ENCODE peak calls at places on chromosomes 16 and 17, in four cellular contexts. D is DMS79, E is lower leg skin, P is Kasumi-1. J is an unnamed sample.

GRCh38 chr17:45680360-45680759 is 103.8 kb upstream of the CRHR1 start:
- DNase-seq in P (no peak), D (no peak), E (no peak), J (no peak)

GRCh38 chr16:89117975-89118289 is 24.3 kb downstream of the ACSF3 start:
- DNase-seq in D (no peak), E (no peak), P (no peak), J (no peak)

GRCh38 chr17:73163043-73163442 is 1.8 kb upstream of the SSTR2 start:
- DNase-seq in E (no peak), D (peak; percentile 28), P (no peak), J (no peak)

GRCh38 chr17:55430531-55431228 is 9.0 kb upstream of the MMD start:
- DNase-seq in E (no peak), P (no peak), D (no peak), J (no peak)

GRCh38 chr16:69537706-69538080 is 28.1 kb upstream of the NFAT5 start:
- DNase-seq in P (no peak), E (no peak), D (no peak), J (no peak)

GRCh38 chr17:45200701-45201100 is 21.0 kb upstream of the FMNL1 start:
- DNase-seq in E (no peak), D (no peak), P (peak; percentile 15), J (peak; percentile 60)

GRCh38 chr16:1932050-1933028 is 10.7 kb downstream of the MSRB1 start:
- DNase-seq in D (no peak), P (no peak), E (no peak), J (no peak)

GRCh38 chr16:4690946-4691665 is 2.3 kb upstream of the NUDT16L1 start:
- DNase-seq in E (no peak), D (no peak), P (peak; percentile 14), J (no peak)

GRCh38 chr17:65332375-65332774 is 195.2 kb downstream of the RGS9 start:
- DNase-seq in P (no peak), D (no peak), E (no peak), J (no peak)

GRCh38 chr17:1713878-1714487 is 3.8 kb upstream of the TLCD2 start:
- DNase-seq in P (no peak), D (no peak), E (no peak), J (no peak)

GRCh38 chr16:50151744-50152143 is 1.4 kb upstream of the TENT4B start:
- DNase-seq in E (no peak), P (no peak), D (no peak), J (no peak)

GRCh38 chr17:28370035-28370743 is at the start of gene VTN:
- DNase-seq in P (peak; percentile 28), D (no peak), E (no peak), J (no peak)

GRCh38 chr16:50603206-50604064 is 55.2 kb downstream of the NKD1 start:
- DNase-seq in P (peak; percentile 18), E (no peak), D (no peak), J (no peak)

GRCh38 chr17:12985431-12986285 is 32.2 kb downstream of the ELAC2 start:
- DNase-seq in D (peak; percentile 31), P (no peak), E (no peak), J (no peak)